ENCODE peak calls at places on chromosomes 3 and 15, in seven cellular contexts. One of them, this sample, is unnamed.

GRCh38 chr3:15711281-15711680 is 86.5 kb downstream of the ANKRD28 start:
- DNase-seq in adrenal gland: no peak
- DNase-seq in hepatocyte: no peak
- DNase-seq in tibial nerve: no peak
- DNase-seq in SK-N-SH: no peak
- DNase-seq in PC-3: no peak
- DNase-seq in neural progenitor cell: no peak
- DNase-seq in this sample: no peak

GRCh38 chr15:60526127-60526616 is 47.2 kb upstream of the ICE2 start:
- DNase-seq in tibial nerve: no peak
- DNase-seq in adrenal gland: peak; percentile 85
- DNase-seq in neural progenitor cell: no peak
- DNase-seq in PC-3: peak; percentile 94
- DNase-seq in hepatocyte: no peak
- DNase-seq in SK-N-SH: peak; percentile 42
- DNase-seq in this sample: no peak

GRCh38 chr3:160956785-160957184 is 148.4 kb downstream of the B3GALNT1 start:
- DNase-seq in PC-3: peak; percentile 74
- DNase-seq in hepatocyte: no peak
- DNase-seq in tibial nerve: no peak
- DNase-seq in adrenal gland: no peak
- DNase-seq in neural progenitor cell: no peak
- DNase-seq in SK-N-SH: no peak
- DNase-seq in this sample: peak; percentile 9

GRCh38 chr3:48412375-48413001 is 17.4 kb downstream of the PLXNB1 start:
- DNase-seq in adrenal gland: no peak
- DNase-seq in hepatocyte: no peak
- DNase-seq in SK-N-SH: no peak
- DNase-seq in neural progenitor cell: no peak
- DNase-seq in PC-3: no peak
- DNase-seq in tibial nerve: no peak
- DNase-seq in this sample: no peak

GRCh38 chr15:49895337-49896223 is 223.5 kb downstream of the ATP8B4 start:
- DNase-seq in SK-N-SH: no peak
- DNase-seq in hepatocyte: no peak
- DNase-seq in PC-3: no peak
- DNase-seq in adrenal gland: no peak
- DNase-seq in neural progenitor cell: peak; percentile 81
- DNase-seq in tibial nerve: no peak
- DNase-seq in this sample: no peak

GRCh38 chr3:25423780-25424179 is 4.3 kb upstream of the RARB start:
- DNase-seq in adrenal gland: no peak
- DNase-seq in hepatocyte: peak; percentile 51
- DNase-seq in SK-N-SH: no peak
- DNase-seq in neural progenitor cell: no peak
- DNase-seq in tibial nerve: no peak
- DNase-seq in PC-3: peak; percentile 7
- DNase-seq in this sample: no peak

GRCh38 chr3:176376531-176376930 is 820.8 kb downstream of the TBL1XR1 start:
- DNase-seq in PC-3: peak; percentile 10
- DNase-seq in tibial nerve: no peak
- DNase-seq in adrenal gland: no peak
- DNase-seq in neural progenitor cell: no peak
- DNase-seq in hepatocyte: no peak
- DNase-seq in SK-N-SH: no peak
- DNase-seq in this sample: no peak

GRCh38 chr15:100818927-100819326 is 60.7 kb upstream of the ALDH1A3 start:
- DNase-seq in SK-N-SH: peak; percentile 65
- DNase-seq in neural progenitor cell: no peak
- DNase-seq in tibial nerve: no peak
- DNase-seq in PC-3: peak; percentile 53
- DNase-seq in adrenal gland: peak; percentile 39
- DNase-seq in hepatocyte: peak; percentile 21
- DNase-seq in this sample: no peak

GRCh38 chr15:93929375-93930094 is 301.8 kb upstream of the MCTP2 start:
- DNase-seq in tibial nerve: no peak
- DNase-seq in SK-N-SH: no peak
- DNase-seq in neural progenitor cell: peak; percentile 19
- DNase-seq in hepatocyte: peak; percentile 42
- DNase-seq in PC-3: no peak
- DNase-seq in adrenal gland: peak; percentile 38
- DNase-seq in this sample: peak; percentile 23

GRCh38 chr3:71905426-71905825 is 120.5 kb upstream of the PROK2 start:
- DNase-seq in tibial nerve: no peak
- DNase-seq in adrenal gland: no peak
- DNase-seq in neural progenitor cell: no peak
- DNase-seq in PC-3: no peak
- DNase-seq in hepatocyte: no peak
- DNase-seq in SK-N-SH: no peak
- DNase-seq in this sample: no peak

GRCh38 chr15:60326343-60326742 is 71.4 kb downstream of the ANXA2 start:
- DNase-seq in hepatocyte: no peak
- DNase-seq in PC-3: no peak
- DNase-seq in neural progenitor cell: no peak
- DNase-seq in SK-N-SH: no peak
- DNase-seq in tibial nerve: no peak
- DNase-seq in adrenal gland: no peak
- DNase-seq in this sample: no peak

GRCh38 chr3:4899654-4900236 is 79.5 kb upstream of the BHLHE40 start:
- DNase-seq in adrenal gland: peak; percentile 86
- DNase-seq in PC-3: peak; percentile 45
- DNase-seq in hepatocyte: no peak
- DNase-seq in SK-N-SH: no peak
- DNase-seq in neural progenitor cell: no peak
- DNase-seq in tibial nerve: no peak
- DNase-seq in this sample: no peak

GRCh38 chr3:128801779-128802369 is 75.9 kb downstream of the RAB7A start:
- DNase-seq in neural progenitor cell: no peak
- DNase-seq in hepatocyte: no peak
- DNase-seq in adrenal gland: peak; percentile 40
- DNase-seq in PC-3: no peak
- DNase-seq in SK-N-SH: no peak
- DNase-seq in tibial nerve: no peak
- DNase-seq in this sample: no peak

GRCh38 chr3:71703796-71704195 is 21.4 kb downstream of the EIF4E3 start:
- DNase-seq in PC-3: no peak
- DNase-seq in adrenal gland: no peak
- DNase-seq in tibial nerve: no peak
- DNase-seq in hepatocyte: no peak
- DNase-seq in SK-N-SH: no peak
- DNase-seq in neural progenitor cell: no peak
- DNase-seq in this sample: no peak

GRCh38 chr3:4495294-4496110 is 2.4 kb downstream of the ITPR1 start:
- DNase-seq in PC-3: no peak
- DNase-seq in hepatocyte: no peak
- DNase-seq in adrenal gland: no peak
- DNase-seq in tibial nerve: no peak
- DNase-seq in neural progenitor cell: no peak
- DNase-seq in SK-N-SH: no peak
- DNase-seq in this sample: no peak

GRCh38 chr15:82414536-82415191 is 15.0 kb upstream of the GOLGA6L9 start:
- DNase-seq in neural progenitor cell: no peak
- DNase-seq in SK-N-SH: no peak
- DNase-seq in hepatocyte: peak; percentile 7
- DNase-seq in adrenal gland: no peak
- DNase-seq in PC-3: peak; percentile 3
- DNase-seq in tibial nerve: no peak
- DNase-seq in this sample: no peak

GRCh38 chr3:46280105-46280797 is 38.0 kb downstream of the CCR3 start:
- DNase-seq in tibial nerve: no peak
- DNase-seq in adrenal gland: no peak
- DNase-seq in PC-3: peak; percentile 94
- DNase-seq in hepatocyte: peak; percentile 26
- DNase-seq in neural progenitor cell: no peak
- DNase-seq in SK-N-SH: no peak
- DNase-seq in this sample: no peak

GRCh38 chr3:46276497-46277099 is 34.3 kb downstream of the CCR3 start:
- DNase-seq in neural progenitor cell: peak; percentile 44
- DNase-seq in adrenal gland: peak; percentile 34
- DNase-seq in tibial nerve: no peak
- DNase-seq in SK-N-SH: peak; percentile 27
- DNase-seq in hepatocyte: peak; percentile 67
- DNase-seq in PC-3: peak; percentile 65
- DNase-seq in this sample: peak; percentile 3

GRCh38 chr3:46282041-46282440 is 39.8 kb downstream of the CCR3 start:
- DNase-seq in neural progenitor cell: no peak
- DNase-seq in adrenal gland: no peak
- DNase-seq in PC-3: no peak
- DNase-seq in hepatocyte: no peak
- DNase-seq in SK-N-SH: no peak
- DNase-seq in tibial nerve: no peak
- DNase-seq in this sample: no peak

GRCh38 chr3:46277476-46277875 is 35.2 kb downstream of the CCR3 start:
- DNase-seq in adrenal gland: no peak
- DNase-seq in neural progenitor cell: no peak
- DNase-seq in PC-3: no peak
- DNase-seq in SK-N-SH: no peak
- DNase-seq in hepatocyte: no peak
- DNase-seq in tibial nerve: no peak
- DNase-seq in this sample: no peak

GRCh38 chr3:46278816-46279672 is 36.8 kb downstream of the CCR3 start:
- DNase-seq in SK-N-SH: no peak
- DNase-seq in adrenal gland: no peak
- DNase-seq in PC-3: no peak
- DNase-seq in neural progenitor cell: no peak
- DNase-seq in hepatocyte: no peak
- DNase-seq in tibial nerve: no peak
- DNase-seq in this sample: no peak
- H3K4me1 ChIP-seq in SK-N-SH: no peaks in the 10 kb centered on the region
- H3K4me1 ChIP-seq in adrenal gland: no peaks in the 10 kb centered on the region
- H3K4me1 ChIP-seq in PC-3: peaks cover 9% of the 10 kb centered on the region
- H3K4me1 ChIP-seq in neural progenitor cell: no peaks in the 10 kb centered on the region
- H3K4me1 ChIP-seq in hepatocyte: no peaks in the 10 kb centered on the region
- H3K4me1 ChIP-seq in tibial nerve: no peaks in the 10 kb centered on the region
- H3K4me1 ChIP-seq in this sample: no peaks in the 10 kb centered on the region

GRCh38 chr3:41095702-41096101 is 103.6 kb upstream of the CTNNB1 start:
- DNase-seq in neural progenitor cell: no peak
- DNase-seq in adrenal gland: no peak
- DNase-seq in tibial nerve: no peak
- DNase-seq in hepatocyte: no peak
- DNase-seq in SK-N-SH: no peak
- DNase-seq in PC-3: no peak
- DNase-seq in this sample: peak; percentile 4
- TF ChIP-seq CTCF in neural progenitor cell: no peak
- TF ChIP-seq CTCF in adrenal gland: no peak
- TF ChIP-seq CTCF in tibial nerve: no peak
- TF ChIP-seq CTCF in hepatocyte: no peak
- TF ChIP-seq CTCF in SK-N-SH: no peak
- TF ChIP-seq CTCF in PC-3: peak; percentile 36
- TF ChIP-seq CTCF in this sample: no peak

DNA sequence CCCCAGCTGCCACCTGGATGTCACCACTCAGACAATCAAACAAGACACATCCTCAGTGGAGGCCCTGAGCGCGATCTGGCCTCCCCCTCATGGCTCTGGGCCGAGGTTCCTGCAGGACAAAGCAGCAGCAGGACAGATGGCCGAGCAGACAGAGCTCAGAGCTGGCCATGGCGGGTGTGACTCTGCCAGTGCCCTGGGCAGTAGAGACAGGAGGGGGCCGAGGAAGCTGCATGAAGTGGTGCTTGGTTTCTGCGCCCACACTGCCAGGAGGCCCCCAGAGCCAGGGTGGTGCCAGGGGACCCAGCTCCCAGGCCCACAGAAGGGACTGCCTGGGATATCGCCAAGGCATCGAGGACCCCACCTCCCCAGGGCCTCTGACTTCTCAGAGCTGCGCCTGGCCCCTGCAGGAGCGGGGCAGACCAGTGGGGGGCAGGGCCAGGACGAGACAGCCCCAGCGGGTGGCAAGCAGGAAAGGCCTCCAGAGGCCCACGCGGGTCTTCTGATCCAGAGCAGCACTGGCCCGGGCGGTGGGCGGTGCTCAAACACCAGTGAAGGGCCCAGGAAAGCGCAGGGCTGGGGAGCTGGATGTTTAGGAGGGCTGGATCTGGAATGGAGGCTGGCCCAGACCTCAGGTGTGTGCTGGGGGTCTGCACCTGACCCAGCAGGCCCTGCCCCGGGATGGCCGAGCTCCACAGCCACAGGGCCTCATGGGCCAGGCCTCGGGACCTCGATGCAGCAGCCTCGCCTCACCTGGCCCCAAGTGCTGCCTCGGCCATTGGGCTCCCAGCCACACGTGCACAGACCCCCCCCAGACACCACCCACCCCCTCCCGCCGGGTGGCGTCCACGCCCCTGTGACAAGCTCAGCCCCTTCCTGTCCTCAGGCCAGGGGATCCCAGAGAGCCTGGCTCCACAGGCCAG is 76.0 kb downstream of the GOLGA8G start:
- DNase-seq in adrenal gland: no peak
- DNase-seq in neural progenitor cell: peak; percentile 7
- DNase-seq in SK-N-SH: peak; percentile 36
- DNase-seq in hepatocyte: peak; percentile 10
- DNase-seq in PC-3: peak; percentile 1
- DNase-seq in tibial nerve: no peak
- DNase-seq in this sample: no peak
- H3K27me3 ChIP-seq in adrenal gland: peaks cover 14% of the 10 kb centered on the region
- H3K27me3 ChIP-seq in neural progenitor cell: peaks cover 24% of the 10 kb centered on the region
- H3K27me3 ChIP-seq in SK-N-SH: peaks cover 22% of the 10 kb centered on the region
- H3K27me3 ChIP-seq in hepatocyte: peaks cover 3% of the 10 kb centered on the region
- H3K27me3 ChIP-seq in PC-3: peaks cover 19% of the 10 kb centered on the region
- H3K27me3 ChIP-seq in tibial nerve: peaks cover 15% of the 10 kb centered on the region
- H3K27me3 ChIP-seq in this sample: peaks cover 19% of the 10 kb centered on the region

DNA sequence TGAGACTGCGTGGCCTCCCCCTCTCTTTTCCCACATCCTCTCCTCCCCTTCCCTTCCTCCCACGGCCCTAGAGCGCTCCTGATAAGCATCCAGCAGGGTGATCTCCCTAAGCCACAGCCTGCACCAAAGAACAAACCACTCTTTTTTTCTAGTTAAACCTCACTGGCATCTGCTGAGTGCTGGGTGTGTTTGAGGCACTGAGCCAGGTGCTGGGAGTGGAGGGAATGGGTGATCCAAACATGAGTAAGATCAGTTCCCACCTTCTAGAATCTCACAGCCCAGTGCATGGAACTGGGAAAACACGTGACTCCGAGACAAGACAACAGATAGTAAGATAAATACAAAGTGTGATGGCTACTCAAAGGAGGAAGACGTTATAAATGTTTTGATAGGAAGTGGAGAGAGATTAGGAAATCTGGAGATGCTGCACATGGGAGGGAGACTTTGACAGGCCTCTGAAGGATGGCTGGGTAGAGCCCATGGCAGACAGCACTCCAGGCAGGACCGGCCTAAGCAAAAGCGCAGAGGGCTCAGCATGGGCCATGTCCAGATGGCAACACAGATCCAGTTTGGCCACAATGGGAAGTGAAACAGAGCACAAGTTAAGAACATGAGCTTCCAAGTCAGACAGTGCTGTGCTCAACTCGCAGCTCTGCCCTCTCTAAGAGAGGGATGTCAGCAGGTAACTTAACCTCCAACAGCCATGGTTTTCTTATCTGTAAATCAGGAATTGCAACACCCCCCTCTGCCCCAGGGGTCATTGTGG is 55.6 kb downstream of the CCR3 start:
- DNase-seq in tibial nerve: no peak
- DNase-seq in SK-N-SH: no peak
- DNase-seq in neural progenitor cell: no peak
- DNase-seq in PC-3: peak; percentile 74
- DNase-seq in hepatocyte: no peak
- DNase-seq in adrenal gland: no peak
- DNase-seq in this sample: no peak
- H3K4me1 ChIP-seq in tibial nerve: no peaks in the 10 kb centered on the region
- H3K4me1 ChIP-seq in SK-N-SH: no peaks in the 10 kb centered on the region
- H3K4me1 ChIP-seq in neural progenitor cell: no peaks in the 10 kb centered on the region
- H3K4me1 ChIP-seq in PC-3: peaks cover 10% of the 10 kb centered on the region
- H3K4me1 ChIP-seq in hepatocyte: no peaks in the 10 kb centered on the region
- H3K4me1 ChIP-seq in adrenal gland: no peaks in the 10 kb centered on the region
- H3K4me1 ChIP-seq in this sample: no peaks in the 10 kb centered on the region